ENCODE peak calls at places on chromosomes 11 and 22, in seven cellular contexts. C is HCT116, J is PC-3, M is gastrocnemius medialis, P is GM23248, A is mammary epithelial cell, Z is transverse colon. X is an unnamed sample. For H3K4me1 and H3K27me3, the result is how much of the 10 kb centered on the place peaks cover.

GRCh38 chr11:92628401-92629292 is 340.8 kb upstream of the MTNR1B start:
- DNase-seq in A (no peak), Z (no peak), P (peak), M (no peak), C (no peak), J (no peak), X (no peak)

GRCh38 chr11:70021586-70021985 is 56.5 kb upstream of the ANO1 start:
- DNase-seq in P (no peak), A (no peak), C (no peak), M (no peak), J (no peak), Z (no peak), X (no peak)

GRCh38 chr11:30487200-30487898 is 98.8 kb downstream of the MPPED2 start:
- DNase-seq in P (no peak), M (peak), J (no peak), A (no peak), C (no peak), Z (peak), X (peak)

GRCh38 chr11:130476200-130476921 is 27.9 kb downstream of the ADAMTS15 start:
- DNase-seq in M (no peak), Z (no peak), A (no peak), J (no peak), C (no peak), P (peak), X (no peak)

GRCh38 chr11:10400856-10401255 is 54.2 kb upstream of the AMPD3 start:
- DNase-seq in A (no peak), M (no peak), C (no peak), P (peak), J (peak), Z (no peak), X (no peak)

GRCh38 chr11:35553831-35554230 is 28.4 kb upstream of the PAMR1 start:
- DNase-seq in J (peak), C (no peak), A (no peak), M (no peak), Z (no peak), P (peak), X (no peak)

GRCh38 chr11:125263268-125263790 is 98.8 kb downstream of the PKNOX2 start:
- DNase-seq in M (peak), P (peak), A (peak), Z (peak), C (no peak), J (no peak), X (peak)

GRCh38 chr11:35282226-35282882 is 137.0 kb downstream of the SLC1A2 start:
- DNase-seq in C (no peak), J (no peak), P (peak), M (no peak), Z (no peak), A (peak), X (no peak)

GRCh38 chr11:19951558-19952083 is 208.7 kb downstream of the DBX1 start:
- DNase-seq in A (peak), Z (no peak), C (peak), J (peak), P (peak), M (no peak), X (no peak)

DNA sequence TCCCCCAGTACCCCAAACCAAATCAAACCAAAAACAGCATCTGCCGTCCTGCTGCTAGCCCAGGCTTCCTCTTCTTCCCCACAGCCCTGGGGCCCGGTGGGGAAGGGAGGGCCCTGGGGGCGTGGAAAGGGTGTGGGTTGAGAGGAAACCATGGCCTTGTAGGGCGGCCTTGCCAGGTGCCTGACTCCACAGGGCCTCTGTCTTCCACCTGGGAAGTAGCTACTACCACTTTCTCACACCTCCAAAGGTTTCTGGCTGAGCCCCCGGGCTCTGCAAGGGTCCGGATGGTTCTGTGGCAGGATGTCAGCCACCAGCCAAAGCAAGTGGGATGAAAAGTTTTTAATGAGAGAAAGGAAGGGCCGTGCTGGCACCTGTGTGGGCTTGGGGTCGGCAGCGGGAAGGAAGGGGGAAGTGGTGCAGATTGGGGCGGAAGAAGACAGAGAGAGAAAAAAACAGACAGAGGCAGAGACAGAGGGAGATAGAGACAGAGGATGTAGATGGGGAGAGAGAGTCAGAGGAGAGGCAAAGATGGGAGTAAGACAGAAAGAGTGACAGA is 10.5 kb downstream of the TPST2 start:
- DNase-seq in C (no peak), P (no peak), M (no peak), J (no peak), Z (peak), A (no peak), X (no peak)
- H3K27ac ChIP-seq in C (no peak), P (no peak), M (no peak), J (no peak), Z (no peak), A (no peak), X (no peak)

GRCh38 chr22:39996732-39997131 is 2.0 kb downstream of the FAM83F start:
- DNase-seq in A (peak), Z (no peak), P (no peak), C (no peak), J (no peak), M (no peak), X (no peak)

GRCh38 chr22:39992088-39992826 is 2.5 kb upstream of the FAM83F start:
- DNase-seq in J (no peak), C (no peak), P (no peak), A (no peak), Z (no peak), M (no peak), X (no peak)

GRCh38 chr22:39995346-39996252 is 845 bp downstream of the FAM83F start:
- DNase-seq in J (no peak), M (no peak), P (no peak), C (no peak), A (peak), Z (peak), X (no peak)

GRCh38 chr22:39994566-39995345 is at the start of gene FAM83F:
- DNase-seq in P (no peak), C (peak), M (no peak), J (peak), Z (peak), A (peak), X (no peak)

DNA sequence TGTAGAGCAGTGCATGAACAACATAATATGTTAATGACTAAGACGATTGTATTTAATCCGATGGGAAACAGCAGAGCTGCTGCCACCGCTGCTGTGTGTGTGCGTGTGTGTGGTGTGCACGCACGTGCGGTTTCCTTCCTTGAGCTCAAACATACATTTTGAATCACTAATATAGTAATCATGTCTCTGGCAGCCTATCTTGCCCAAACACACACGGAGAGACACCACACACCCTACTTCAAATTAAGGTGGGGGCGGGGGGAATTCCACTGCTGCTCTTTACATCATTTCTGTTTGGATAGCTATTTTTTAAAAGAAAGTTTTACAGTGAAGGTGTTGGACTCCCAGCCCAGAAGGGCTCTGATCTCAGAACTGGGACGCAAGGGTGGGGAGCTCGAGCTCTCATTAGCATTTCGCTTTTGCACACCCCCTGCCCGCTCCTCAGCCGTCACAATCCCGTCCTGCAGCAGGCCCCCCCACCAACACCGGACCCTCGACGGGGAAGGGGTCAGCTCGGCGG is 648 bp upstream of the FAM83F start:
- DNase-seq in A (no peak), M (no peak), P (no peak), C (no peak), J (no peak), Z (no peak), X (no peak)
- H3K4me1 ChIP-seq in A (under half), M (under half), P (under half), C (under half), J (under half), Z (under half), X (under half)

GRCh38 chr11:116540019-116540418 is 232.8 kb downstream of the BUD13 start:
- DNase-seq in J (no peak), M (no peak), P (no peak), Z (no peak), A (no peak), C (no peak), X (no peak)

GRCh38 chr11:116540645-116541044 is 232.1 kb downstream of the BUD13 start:
- DNase-seq in C (no peak), A (no peak), J (no peak), P (no peak), M (no peak), Z (no peak), X (no peak)

GRCh38 chr11:116542386-116542785 is 230.4 kb downstream of the BUD13 start:
- DNase-seq in C (no peak), A (no peak), J (no peak), P (no peak), Z (no peak), M (no peak), X (no peak)

GRCh38 chr11:116543099-116543498 is 229.7 kb downstream of the BUD13 start:
- DNase-seq in A (no peak), M (no peak), J (no peak), P (no peak), Z (no peak), C (no peak), X (no peak)

GRCh38 chr11:116541460-116541859 is 231.3 kb downstream of the BUD13 start:
- DNase-seq in Z (no peak), P (no peak), J (no peak), A (no peak), C (no peak), M (no peak), X (no peak)
- H3K27me3 ChIP-seq in Z (under half), P (under half), J (half or more), A (under half), C (half or more), M (under half), X (under half)

GRCh38 chr11:64407221-64407620 is 48.3 kb downstream of the RPS6KA4 start:
- DNase-seq in P (no peak), M (no peak), A (no peak), C (no peak), J (no peak), Z (no peak), X (no peak)
- H3K27ac ChIP-seq in P (no peak), M (no peak), A (no peak), C (no peak), J (no peak), Z (no peak), X (no peak)

GRCh38 chr11:118921121-118921928 is 4.4 kb downstream of the BCL9L start:
- DNase-seq in A (peak), M (peak), C (no peak), P (peak), J (peak), Z (peak), X (peak)
- H3K4me1 ChIP-seq in A (half or more), M (half or more), C (half or more), P (half or more), J (half or more), Z (half or more), X (half or more)

GRCh38 chr11:9002920-9003572 is 755 bp downstream of the NRIP3 start:
- DNase-seq in J (no peak), P (peak), M (no peak), Z (no peak), A (no peak), C (no peak), X (no peak)
- H3K27me3 ChIP-seq in J (under half), P (under half), M (half or more), Z (under half), A (under half), C (under half), X (under half)

GRCh38 chr11:86718999-86719398 is 46.6 kb upstream of the ME3 start:
- DNase-seq in C (no peak), M (no peak), J (no peak), P (no peak), Z (no peak), A (no peak), X (no peak)
- H3K27ac ChIP-seq in C (no peak), M (no peak), J (no peak), P (no peak), Z (no peak), A (peak), X (no peak)